ENCODE peak calls at places on chromosomes 12 and 14, in four cellular contexts. K is H1, W is GM12878, C is K562. V is an unnamed sample. For H3K27me3, the result is how much of the 10 kb centered on the place peaks cover.

GRCh38 chr12:128637616-128638606 is 185.8 kb downstream of the SLC15A4 start:
- DNase-seq in K (no peak), W (peak), C (no peak), V (no peak)

GRCh38 chr12:27998170-27999110 is 25.9 kb upstream of the PTHLH start:
- DNase-seq in W (no peak), C (no peak), K (no peak), V (no peak)

GRCh38 chr12:7145671-7146070 is 15.5 kb downstream of the CLSTN3 start:
- DNase-seq in W (no peak), K (no peak), C (no peak), V (no peak)

GRCh38 chr14:58298477-58298879 is at the start of gene ARID4A:
- DNase-seq in C (peak), W (no peak), K (no peak), V (no peak)

GRCh38 chr14:56787530-56787929 is 22.7 kb downstream of the OTX2 start:
- DNase-seq in C (no peak), W (no peak), K (no peak), V (no peak)

GRCh38 chr12:84791444-84791843 is 121.2 kb downstream of the SLC6A15 start:
- DNase-seq in C (no peak), W (no peak), K (no peak), V (no peak)

GRCh38 chr12:7460375-7461259 is 16.7 kb upstream of the CD163L1 start:
- DNase-seq in C (peak), K (peak), W (no peak), V (peak)

GRCh38 chr12:45050751-45051489 is at the start of gene DBX2:
- DNase-seq in K (no peak), W (no peak), C (no peak), V (no peak)

GRCh38 chr14:65352964-65353530 is 59.5 kb upstream of the FUT8 start:
- DNase-seq in C (no peak), K (no peak), W (no peak), V (peak)

GRCh38 chr12:51001799-51002198 is 24.4 kb downstream of the SLC11A2 start:
- DNase-seq in C (no peak), W (no peak), K (no peak), V (no peak)
- TF ChIP-seq ATF3 in C (no peak), W (no peak), K (no peak), V (no peak)

DNA sequence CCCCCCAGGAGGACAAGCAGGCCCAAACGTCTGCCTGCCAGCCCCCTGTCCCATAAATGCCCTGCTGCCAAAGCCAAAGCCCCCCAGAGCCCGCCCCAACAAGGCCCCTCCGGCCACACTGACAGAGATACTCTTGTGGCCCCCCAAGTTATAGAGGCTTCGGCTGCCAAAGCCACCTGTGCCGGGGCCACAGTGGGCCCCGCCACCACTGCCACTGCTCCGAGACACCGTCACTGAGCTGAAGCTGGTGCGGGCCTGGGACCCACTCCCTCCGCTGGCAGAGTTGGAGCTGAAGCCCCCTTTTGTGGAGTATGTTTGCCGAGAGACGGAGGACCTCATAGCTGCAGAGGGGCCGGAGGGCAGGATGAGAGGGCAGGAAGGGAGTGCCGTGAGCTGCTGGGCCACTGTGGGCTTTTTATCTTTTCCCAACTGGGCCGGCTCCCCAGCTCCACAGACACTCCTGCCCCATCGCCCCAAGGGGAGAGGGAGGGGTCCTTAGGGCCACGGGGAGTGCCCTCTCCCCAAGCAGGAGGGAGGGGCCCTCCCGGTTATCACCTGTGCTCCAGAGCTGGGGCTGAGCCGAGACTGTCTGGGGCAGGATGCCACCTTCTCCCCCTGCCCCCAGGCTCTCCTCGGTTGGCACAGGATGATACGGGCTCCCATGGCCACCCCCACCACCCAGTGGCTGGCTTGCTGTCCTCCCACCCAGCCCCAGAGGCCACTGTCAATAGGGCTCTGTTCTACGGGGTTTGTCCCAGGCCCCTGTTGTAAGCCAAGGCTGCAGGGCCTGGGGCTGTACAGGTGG is at the start of gene KRT79:
- DNase-seq in W (no peak), K (no peak), C (no peak), V (no peak)
- H3K27me3 ChIP-seq in W (under half), K (under half), C (half or more), V (under half)

GRCh38 chr12:65305346-65305950 is 27.0 kb downstream of the MSRB3 start:
- DNase-seq in K (no peak), C (no peak), W (no peak), V (no peak)
- TF ChIP-seq YY1 in K (no peak), C (no peak), W (no peak), V (no peak)

GRCh38 chr14:76827696-76828301 is 1.6 kb downstream of the LRRC74A start:
- DNase-seq in W (no peak), K (no peak), C (no peak), V (no peak)
- TF ChIP-seq ATF3 in W (no peak), K (no peak), C (no peak), V (no peak)

GRCh38 chr12:129790930-129791329 is 112.9 kb downstream of the TMEM132D start:
- DNase-seq in W (no peak), C (no peak), K (no peak), V (no peak)
- H3K27me3 ChIP-seq in W (under half), C (under half), K (under half), V (under half)

GRCh38 chr14:102901633-102902032 is 20.8 kb upstream of the AMN start:
- DNase-seq in K (no peak), W (peak), C (no peak), V (no peak)
- TF ChIP-seq YY1 in K (no peak), W (peak), C (no peak), V (no peak)

GRCh38 chr14:29493849-29494248 is 433.8 kb downstream of the PRKD1 start:
- DNase-seq in C (no peak), W (no peak), K (no peak), V (no peak)
- TF ChIP-seq ATF3 in C (no peak), W (no peak), K (no peak), V (no peak)

DNA sequence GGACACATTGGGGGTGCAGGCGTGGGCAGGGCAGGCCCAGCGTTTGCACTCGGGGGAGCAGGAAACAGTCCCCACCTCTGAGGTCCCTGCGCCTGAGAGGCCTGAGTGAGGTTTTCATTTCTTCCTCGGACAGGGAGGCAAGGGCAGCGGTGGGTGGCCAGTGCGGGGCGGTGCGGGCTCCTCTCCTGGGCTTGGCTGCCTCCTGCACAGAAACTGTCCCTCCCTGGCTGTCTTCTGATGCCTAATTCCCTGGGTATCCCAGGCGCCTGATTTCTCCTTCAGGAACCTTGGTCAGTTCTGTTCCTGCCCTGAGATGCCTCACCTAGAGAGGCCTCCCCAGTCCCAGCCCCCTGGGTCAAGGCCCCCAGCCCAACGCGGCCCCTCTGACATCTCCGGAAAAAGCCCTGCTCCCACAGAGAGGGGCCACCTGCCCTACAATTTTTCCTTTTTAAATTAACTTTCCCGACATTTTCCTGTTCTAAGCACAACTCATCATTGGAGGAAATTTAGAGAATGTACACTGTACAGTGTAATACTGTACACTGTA is 260.3 kb downstream of the ADGRD1 start:
- DNase-seq in W (no peak), K (no peak), C (no peak), V (no peak)
- H3K27me3 ChIP-seq in W (under half), K (under half), C (under half), V (under half)

GRCh38 chr14:85531141-85531593 is 1.2 kb downstream of the FLRT2 start:
- DNase-seq in K (no peak), C (no peak), W (no peak), V (no peak)
- TF ChIP-seq YY1 in K (no peak), C (no peak), W (no peak), V (no peak)